ENCODE peak calls at places on chromosomes 4 and X, in six cellular contexts. O is foreskin fibroblast; F is mammary epithelial cell; E is IMR-90; L is tibial artery; B is CD8-positive, alpha-beta T cell. Y is an unnamed sample.

GRCh38 chrX:39753296-39753996 is 344.3 kb downstream of the BCOR start:
- DNase-seq in O (no peak), F (peak), E (peak), L (no peak), B (no peak), Y (no peak)

GRCh38 chr4:155866177-155866576 is at the start of gene ASIC5:
- DNase-seq in O (no peak), F (no peak), E (no peak), L (no peak), B (no peak), Y (no peak)

GRCh38 chr4:112144546-112145325 is 518 bp upstream of the FAM241A start:
- DNase-seq in O (no peak), F (no peak), E (no peak), L (peak), B (no peak), Y (no peak)

GRCh38 chr4:89158884-89159503 is 47.7 kb downstream of the TIGD2 start:
- DNase-seq in O (no peak), F (peak), E (peak), L (no peak), B (no peak), Y (peak)

GRCh38 chrX:129540725-129541184 is 696 bp downstream of the OCRL start:
- DNase-seq in O (no peak), F (peak), E (no peak), L (peak), B (no peak), Y (no peak)

GRCh38 chr4:125070869-125071268 is 243.9 kb upstream of the FAT4 start:
- DNase-seq in O (no peak), F (no peak), E (no peak), L (no peak), B (no peak), Y (no peak)

GRCh38 chrX:15694968-15695451 is 30.4 kb upstream of the CLTRN start:
- DNase-seq in O (no peak), F (no peak), E (no peak), L (no peak), B (no peak), Y (no peak)

GRCh38 chr4:134567461-134567860 is 365.9 kb upstream of the PABPC4L start:
- DNase-seq in O (no peak), F (no peak), E (no peak), L (no peak), B (no peak), Y (no peak)

GRCh38 chrX:133749951-133750350 is 235.4 kb downstream of the GPC3 start:
- DNase-seq in O (no peak), F (no peak), E (no peak), L (no peak), B (no peak), Y (no peak)

GRCh38 chrX:31497086-31497485 is 425.2 kb upstream of the FTHL17 start:
- DNase-seq in O (no peak), F (peak), E (peak), L (no peak), B (no peak), Y (no peak)

GRCh38 chr4:53777244-53777984 is 186.1 kb upstream of the LNX1 start:
- DNase-seq in O (peak), F (peak), E (peak), L (no peak), B (no peak), Y (peak)

GRCh38 chr4:186723207-186724047 is at the start of gene FAT1:
- DNase-seq in O (peak), F (peak), E (peak), L (peak), B (no peak), Y (no peak)

GRCh38 chr4:25527044-25527443 is 128.6 kb upstream of the SLC34A2 start:
- DNase-seq in O (no peak), F (no peak), E (no peak), L (no peak), B (no peak), Y (no peak)

GRCh38 chrX:16459008-16459407 is 190.9 kb upstream of the S100G start:
- DNase-seq in O (no peak), F (no peak), E (peak), L (no peak), B (no peak), Y (no peak)

GRCh38 chrX:147859666-147860065 is 52.1 kb upstream of the FMR1 start:
- DNase-seq in O (no peak), F (no peak), E (no peak), L (no peak), B (no peak), Y (no peak)

GRCh38 chr4:113849771-113850170 is 88.2 kb upstream of the CAMK2D start:
- DNase-seq in O (peak), F (no peak), E (peak), L (no peak), B (no peak), Y (no peak)

GRCh38 chr4:168907119-168907698 is 102.8 kb downstream of the CBR4 start:
- DNase-seq in O (peak), F (no peak), E (peak), L (no peak), B (no peak), Y (no peak)

GRCh38 chr4:8038702-8039251 is 99.1 kb upstream of the AFAP1 start:
- DNase-seq in O (no peak), F (no peak), E (no peak), L (no peak), B (no peak), Y (no peak)

GRCh38 chr4:76806336-76806735 is 91.6 kb downstream of the SOWAHB start:
- DNase-seq in O (no peak), F (no peak), E (peak), L (no peak), B (no peak), Y (no peak)

GRCh38 chrX:43720082-43720481 is 64.0 kb downstream of the MAOA start:
- DNase-seq in O (no peak), F (no peak), E (no peak), L (no peak), B (no peak), Y (no peak)

GRCh38 chr4:153676491-153676890 is 7.6 kb upstream of the TLR2 start:
- DNase-seq in O (no peak), F (peak), E (peak), L (no peak), B (no peak), Y (no peak)

GRCh38 chr4:105192910-105193309 is 46.2 kb downstream of the TET2 start:
- DNase-seq in O (no peak), F (no peak), E (no peak), L (no peak), B (no peak), Y (no peak)

GRCh38 chr4:141022221-141022760 is 111.0 kb downstream of the RNF150 start:
- DNase-seq in O (no peak), F (no peak), E (no peak), L (no peak), B (no peak), Y (peak)

GRCh38 chr4:173490817-173491518 is 39.1 kb downstream of the HAND2 start:
- DNase-seq in O (peak), F (peak), E (peak), L (peak), B (no peak), Y (no peak)

GRCh38 chrX:14030248-14030592 is 528 bp upstream of the GEMIN8 start:
- DNase-seq in O (no peak), F (peak), E (peak), L (no peak), B (no peak), Y (no peak)

GRCh38 chr4:88283661-88284377 is 542 bp downstream of the PPM1K start:
- DNase-seq in O (peak), F (peak), E (peak), L (peak), B (peak), Y (no peak)

GRCh38 chr4:55395218-55395528 is 584 bp upstream of the TMEM165 start:
- DNase-seq in O (no peak), F (no peak), E (no peak), L (no peak), B (no peak), Y (no peak)
- TF ChIP-seq CTCF in O (no peak), F (no peak), E (no peak), L (peak), B (peak), Y (peak)

GRCh38 chrX:25433307-25433706 is 417.5 kb upstream of the ARX start:
- DNase-seq in O (no peak), F (no peak), E (no peak), L (no peak), B (no peak), Y (no peak)

GRCh38 chrX:25432396-25432795 is 416.6 kb upstream of the ARX start:
- DNase-seq in O (no peak), F (no peak), E (no peak), L (no peak), B (no peak), Y (no peak)

DNA sequence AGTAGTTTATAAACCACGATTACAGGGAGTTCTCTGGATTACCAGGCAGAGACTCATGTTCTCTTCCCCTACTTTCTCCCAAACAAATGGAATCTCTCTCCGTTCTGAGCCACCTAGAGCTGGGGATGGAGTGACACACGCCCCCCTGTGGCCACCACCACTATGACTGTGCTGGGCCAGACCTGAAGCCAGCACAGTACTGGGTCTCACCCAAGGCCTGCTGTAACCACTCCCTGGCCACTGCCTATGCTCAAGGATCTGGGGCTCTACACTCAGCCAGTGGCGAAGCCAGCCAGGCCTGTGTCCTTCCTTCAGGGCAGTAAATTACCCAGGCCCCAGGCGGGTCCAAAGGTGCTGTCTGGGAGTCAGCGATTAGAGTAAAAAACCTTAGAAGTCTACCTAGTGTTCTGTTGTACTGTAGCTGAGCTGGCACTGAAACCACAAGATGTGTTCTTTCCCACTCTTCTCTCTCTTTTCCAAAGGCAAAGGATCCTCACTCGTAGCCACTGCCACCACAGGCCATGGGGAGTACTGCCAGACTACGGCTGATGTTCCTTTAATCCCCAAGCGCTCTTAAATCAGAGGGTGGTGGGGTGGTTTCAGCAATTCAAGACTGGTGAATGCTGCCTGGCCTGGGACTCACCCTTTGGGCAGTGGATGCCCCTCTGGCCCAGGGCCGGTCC is 412.2 kb upstream of the ARX start:
- DNase-seq in O (no peak), F (no peak), E (no peak), L (no peak), B (no peak), Y (no peak)
- TF ChIP-seq CTCF in O (no peak), F (no peak), E (no peak), L (no peak), B (no peak), Y (no peak)

GRCh38 chrX:47650164-47651042 is at the start of gene ELK1:
- DNase-seq in O (peak), F (peak), E (peak), L (peak), B (peak), Y (peak)
- TF ChIP-seq CTCF in O (no peak), F (no peak), E (no peak), L (no peak), B (no peak), Y (no peak)

GRCh38 chr4:56744030-56744429 is 62.9 kb upstream of the HOPX start:
- DNase-seq in O (no peak), F (no peak), E (no peak), L (no peak), B (no peak), Y (no peak)
- TF ChIP-seq CTCF in O (no peak), F (no peak), E (no peak), L (no peak), B (no peak), Y (no peak)

DNA sequence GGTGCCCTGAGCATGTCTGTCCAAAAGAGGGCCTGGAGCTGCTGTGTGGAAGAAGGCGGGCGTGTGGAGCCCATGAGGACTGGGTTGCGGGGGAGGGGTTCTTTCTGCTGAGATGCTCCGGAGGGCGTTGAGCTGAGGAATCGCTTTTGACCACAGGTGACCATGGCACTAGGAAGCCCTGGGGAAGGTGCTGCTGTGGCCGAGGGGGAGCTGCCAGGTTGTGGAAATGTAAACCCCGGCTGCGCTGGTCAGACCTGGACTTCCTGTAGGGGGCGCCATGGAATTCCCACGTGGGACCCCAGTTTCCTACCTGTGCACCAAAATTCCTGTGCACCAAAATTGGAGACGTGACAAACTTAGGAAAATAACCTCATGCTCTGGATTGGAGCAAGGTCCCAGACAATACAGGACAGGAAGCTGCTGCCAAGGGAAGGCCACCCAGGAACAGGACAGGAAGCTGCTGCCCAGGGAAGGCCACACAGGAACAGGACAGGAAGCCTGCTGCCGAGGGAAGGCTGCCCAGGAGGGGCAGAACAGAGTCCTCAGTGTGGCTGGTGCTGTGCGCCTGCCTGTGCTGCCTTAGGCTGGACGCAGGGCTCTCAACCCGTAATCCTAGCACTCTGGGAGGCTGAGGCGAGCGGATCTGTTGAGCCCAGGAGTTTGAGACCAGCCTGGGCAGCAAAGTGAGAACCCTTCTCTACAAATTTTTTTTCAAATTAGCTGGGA is 28.4 kb upstream of the UVSSA start:
- DNase-seq in O (no peak), F (no peak), E (no peak), L (no peak), B (no peak), Y (no peak)
- TF ChIP-seq CTCF in O (peak), F (peak), E (peak), L (peak), B (peak), Y (peak)

DNA sequence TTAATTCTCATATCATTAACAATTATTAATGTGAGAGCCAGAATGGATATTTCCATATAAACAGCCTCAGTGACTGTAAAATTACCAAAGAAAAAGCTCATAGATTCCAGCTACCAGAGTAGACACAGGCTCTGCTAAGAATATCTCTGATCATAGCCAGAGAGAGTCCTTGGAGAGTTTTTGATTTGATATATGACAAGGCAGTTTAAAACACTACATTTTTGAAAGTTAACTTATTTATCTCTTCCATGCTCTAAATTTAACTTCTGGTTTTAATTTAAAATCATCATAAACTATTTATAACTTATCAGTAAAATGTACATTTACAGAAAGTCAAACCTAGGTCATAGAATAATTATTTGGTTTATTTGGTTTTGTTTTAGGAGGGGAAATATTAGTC is 267.3 kb downstream of the PAPSS1 start:
- DNase-seq in O (no peak), F (no peak), E (no peak), L (no peak), B (no peak), Y (no peak)
- TF ChIP-seq CTCF in O (no peak), F (no peak), E (no peak), L (no peak), B (no peak), Y (no peak)

DNA sequence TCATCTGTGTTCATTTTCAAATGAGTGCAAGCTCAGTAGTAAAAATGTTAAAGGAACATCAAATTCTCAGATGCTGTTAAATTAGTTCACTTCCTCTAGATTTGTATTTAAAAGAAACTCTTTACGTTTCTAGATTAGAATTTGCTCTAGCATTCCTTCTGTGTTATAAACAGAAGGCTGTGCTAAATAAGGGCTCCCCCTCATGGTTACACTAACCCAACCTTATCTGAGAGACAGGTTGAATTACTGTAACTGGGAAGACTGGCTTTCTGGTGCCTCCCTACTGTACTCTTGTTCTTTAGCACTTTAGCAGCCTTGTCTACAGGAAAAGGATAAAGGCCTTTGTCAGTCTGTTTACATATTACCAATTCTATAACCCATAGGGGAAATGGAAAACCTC is 56.8 kb downstream of the RXFP1 start:
- DNase-seq in O (peak), F (peak), E (peak), L (no peak), B (no peak), Y (no peak)
- TF ChIP-seq CTCF in O (peak), F (peak), E (peak), L (no peak), B (no peak), Y (peak)

GRCh38 chr4:81069706-81070331 is 39.3 kb downstream of the BMP3 start:
- DNase-seq in O (peak), F (peak), E (peak), L (no peak), B (peak), Y (peak)
- TF ChIP-seq CTCF in O (peak), F (peak), E (peak), L (peak), B (peak), Y (peak)

GRCh38 chr4:102543030-102543505 is 41.9 kb downstream of the NFKB1 start:
- DNase-seq in O (no peak), F (peak), E (no peak), L (no peak), B (no peak), Y (no peak)

GRCh38 chr4:102543529-102543928 is 42.4 kb downstream of the NFKB1 start:
- DNase-seq in O (no peak), F (peak), E (no peak), L (no peak), B (no peak), Y (no peak)

GRCh38 chr4:102537280-102537679 is 36.1 kb downstream of the NFKB1 start:
- DNase-seq in O (no peak), F (peak), E (peak), L (no peak), B (no peak), Y (no peak)

GRCh38 chr4:102546635-102547034 is 45.5 kb downstream of the NFKB1 start:
- DNase-seq in O (no peak), F (no peak), E (no peak), L (no peak), B (no peak), Y (no peak)

DNA sequence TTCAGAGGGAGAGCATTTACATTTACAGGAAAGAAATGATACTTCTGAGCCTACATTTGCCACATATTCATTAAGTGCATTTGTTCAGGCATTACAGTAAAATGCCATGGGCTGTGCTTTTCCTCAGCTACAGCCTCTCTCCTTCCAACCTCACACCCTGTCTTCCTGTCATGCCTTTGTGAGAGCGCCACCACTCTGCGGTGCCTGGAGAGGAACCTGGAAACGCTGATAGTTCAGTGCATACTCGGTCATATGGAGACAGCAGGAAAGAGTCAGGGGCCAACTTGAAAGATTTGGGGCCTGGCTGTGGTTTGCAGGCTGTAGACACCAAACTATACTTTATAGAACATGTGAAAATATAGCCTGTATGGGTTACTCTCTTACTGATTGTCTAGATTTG is 40.5 kb downstream of the NFKB1 start:
- DNase-seq in O (no peak), F (no peak), E (no peak), L (no peak), B (no peak), Y (no peak)
- TF ChIP-seq CTCF in O (no peak), F (no peak), E (no peak), L (no peak), B (no peak), Y (no peak)